ENCODE peak calls at places on chromosomes 12 and 14, in four cellular contexts. K is thoracic aorta, Y is H4, T is NCI-H1105 treated with DMSO at 0.1 percent for 48 hours. U is an unnamed sample.

GRCh38 chr12:80041071-80041470 is 58.3 kb upstream of the OTOGL start:
- DNase-seq in K (no peak), Y (no peak), T (no peak), U (no peak)

GRCh38 chr12:24499151-24500146 is 449.5 kb downstream of the BCAT1 start:
- DNase-seq in K (no peak), Y (peak; percentile 37), T (no peak), U (no peak)

GRCh38 chr12:120562906-120563305 is 18.3 kb downstream of the POP5 start:
- DNase-seq in K (no peak), Y (no peak), T (no peak), U (no peak)

GRCh38 chr14:73784065-73784987 is 67.3 kb upstream of the PTGR2 start:
- DNase-seq in K (no peak), Y (no peak), T (no peak), U (no peak)

GRCh38 chr14:51367600-51367931 is 127.5 kb downstream of the TMX1 start:
- DNase-seq in K (no peak), Y (no peak), T (peak; percentile 3), U (no peak)

GRCh38 chr14:73231874-73232851 is 5.1 kb upstream of the PAPLN start:
- DNase-seq in K (no peak), Y (no peak), T (no peak), U (no peak)

GRCh38 chr12:124833693-124834122 is 30.0 kb downstream of the SCARB1 start:
- DNase-seq in K (no peak), Y (no peak), T (no peak), U (no peak)

GRCh38 chr12:75855360-75855759 is 176.2 kb downstream of the PHLDA1 start:
- DNase-seq in K (no peak), Y (no peak), T (no peak), U (no peak)

GRCh38 chr12:53042607-53043454 is 7.0 kb upstream of the TNS2 start:
- DNase-seq in K (no peak), Y (no peak), T (no peak), U (no peak)

GRCh38 chr12:108511633-108512540 is 3.2 kb upstream of the FICD start:
- DNase-seq in K (peak; percentile 25), Y (peak; percentile 66), T (peak; percentile 73), U (peak; percentile 66)

U was measured in SW 1271.